ENCODE peak calls at places on chromosomes 4 and X, in nine cellular contexts. One of them, this sample, is unnamed. For H3K4me1, the result is how much of the 10 kb centered on the place peaks cover.

GRCh38 chr4:79042079-79042674 is 102.9 kb upstream of the PAQR3 start:
- DNase-seq in upper lobe of right lung: no peak
- DNase-seq in esophagus squamous epithelium: no peak
- DNase-seq in tibial nerve: no peak
- DNase-seq in mammary epithelial cell: peak
- DNase-seq in heart left ventricle: no peak
- DNase-seq in HCT116: peak
- DNase-seq in CD4-positive, CD25-positive, alpha-beta regulatory T cell: no peak
- DNase-seq in CD8-positive, alpha-beta T cell: no peak
- DNase-seq in this sample: no peak

GRCh38 chr4:84494518-84494917 is 4.6 kb downstream of the NKX6-1 start:
- DNase-seq in CD4-positive, CD25-positive, alpha-beta regulatory T cell: no peak
- DNase-seq in heart left ventricle: no peak
- DNase-seq in HCT116: no peak
- DNase-seq in tibial nerve: no peak
- DNase-seq in CD8-positive, alpha-beta T cell: no peak
- DNase-seq in mammary epithelial cell: no peak
- DNase-seq in esophagus squamous epithelium: no peak
- DNase-seq in upper lobe of right lung: no peak
- DNase-seq in this sample: no peak

GRCh38 chr4:40933272-40934053 is 183.7 kb downstream of the NSUN7 start:
- DNase-seq in esophagus squamous epithelium: no peak
- DNase-seq in CD8-positive, alpha-beta T cell: no peak
- DNase-seq in heart left ventricle: no peak
- DNase-seq in mammary epithelial cell: no peak
- DNase-seq in tibial nerve: peak
- DNase-seq in HCT116: no peak
- DNase-seq in CD4-positive, CD25-positive, alpha-beta regulatory T cell: no peak
- DNase-seq in upper lobe of right lung: no peak
- DNase-seq in this sample: no peak

GRCh38 chr4:80336582-80336981 is 1.1 kb downstream of the CFAP299 start:
- DNase-seq in CD4-positive, CD25-positive, alpha-beta regulatory T cell: no peak
- DNase-seq in upper lobe of right lung: peak
- DNase-seq in tibial nerve: no peak
- DNase-seq in esophagus squamous epithelium: no peak
- DNase-seq in CD8-positive, alpha-beta T cell: no peak
- DNase-seq in HCT116: peak
- DNase-seq in heart left ventricle: no peak
- DNase-seq in mammary epithelial cell: peak
- DNase-seq in this sample: no peak

GRCh38 chr4:24794111-24794860 is 1.1 kb upstream of the SOD3 start:
- DNase-seq in HCT116: no peak
- DNase-seq in heart left ventricle: no peak
- DNase-seq in upper lobe of right lung: no peak
- DNase-seq in mammary epithelial cell: no peak
- DNase-seq in esophagus squamous epithelium: no peak
- DNase-seq in CD4-positive, CD25-positive, alpha-beta regulatory T cell: no peak
- DNase-seq in tibial nerve: no peak
- DNase-seq in CD8-positive, alpha-beta T cell: no peak
- DNase-seq in this sample: peak

GRCh38 chrX:20067709-20068315 is 48.9 kb downstream of the MAP7D2 start:
- DNase-seq in upper lobe of right lung: peak
- DNase-seq in CD8-positive, alpha-beta T cell: no peak
- DNase-seq in esophagus squamous epithelium: peak
- DNase-seq in tibial nerve: peak
- DNase-seq in heart left ventricle: peak
- DNase-seq in HCT116: peak
- DNase-seq in CD4-positive, CD25-positive, alpha-beta regulatory T cell: no peak
- DNase-seq in mammary epithelial cell: peak
- DNase-seq in this sample: peak

GRCh38 chr4:4327652-4328121 is 37.6 kb downstream of the ZBTB49 start:
- DNase-seq in upper lobe of right lung: peak
- DNase-seq in HCT116: no peak
- DNase-seq in CD4-positive, CD25-positive, alpha-beta regulatory T cell: no peak
- DNase-seq in heart left ventricle: peak
- DNase-seq in tibial nerve: no peak
- DNase-seq in CD8-positive, alpha-beta T cell: no peak
- DNase-seq in mammary epithelial cell: no peak
- DNase-seq in esophagus squamous epithelium: no peak
- DNase-seq in this sample: peak

GRCh38 chr4:140764785-140765392 is 8.7 kb upstream of the TBC1D9 start:
- DNase-seq in CD4-positive, CD25-positive, alpha-beta regulatory T cell: no peak
- DNase-seq in tibial nerve: no peak
- DNase-seq in CD8-positive, alpha-beta T cell: no peak
- DNase-seq in esophagus squamous epithelium: no peak
- DNase-seq in upper lobe of right lung: no peak
- DNase-seq in heart left ventricle: no peak
- DNase-seq in HCT116: no peak
- DNase-seq in mammary epithelial cell: peak
- DNase-seq in this sample: no peak

GRCh38 chrX:149539283-149540132 is 1.3 kb upstream of the EOLA1 start:
- DNase-seq in upper lobe of right lung: peak
- DNase-seq in HCT116: peak
- DNase-seq in CD4-positive, CD25-positive, alpha-beta regulatory T cell: peak
- DNase-seq in heart left ventricle: peak
- DNase-seq in tibial nerve: peak
- DNase-seq in CD8-positive, alpha-beta T cell: peak
- DNase-seq in mammary epithelial cell: peak
- DNase-seq in esophagus squamous epithelium: peak
- DNase-seq in this sample: peak

GRCh38 chrX:2696698-2697215 is 5.7 kb downstream of the CD99 start:
- DNase-seq in CD4-positive, CD25-positive, alpha-beta regulatory T cell: no peak
- DNase-seq in mammary epithelial cell: peak
- DNase-seq in upper lobe of right lung: no peak
- DNase-seq in tibial nerve: no peak
- DNase-seq in HCT116: no peak
- DNase-seq in CD8-positive, alpha-beta T cell: peak
- DNase-seq in esophagus squamous epithelium: no peak
- DNase-seq in heart left ventricle: no peak
- DNase-seq in this sample: no peak

GRCh38 chrX:111180750-111181240 is 84.8 kb downstream of the PAK3 start:
- DNase-seq in HCT116: no peak
- DNase-seq in esophagus squamous epithelium: no peak
- DNase-seq in CD4-positive, CD25-positive, alpha-beta regulatory T cell: no peak
- DNase-seq in tibial nerve: no peak
- DNase-seq in upper lobe of right lung: no peak
- DNase-seq in heart left ventricle: no peak
- DNase-seq in mammary epithelial cell: no peak
- DNase-seq in CD8-positive, alpha-beta T cell: no peak
- DNase-seq in this sample: no peak

GRCh38 chr4:19945979-19946380 is 305.7 kb upstream of the SLIT2 start:
- DNase-seq in HCT116: peak
- DNase-seq in mammary epithelial cell: peak
- DNase-seq in esophagus squamous epithelium: no peak
- DNase-seq in CD8-positive, alpha-beta T cell: no peak
- DNase-seq in upper lobe of right lung: no peak
- DNase-seq in heart left ventricle: no peak
- DNase-seq in tibial nerve: no peak
- DNase-seq in CD4-positive, CD25-positive, alpha-beta regulatory T cell: no peak
- DNase-seq in this sample: no peak

GRCh38 chrX:1528186-1528883 is 8.7 kb downstream of the P2RY8 start:
- DNase-seq in HCT116: no peak
- DNase-seq in heart left ventricle: no peak
- DNase-seq in tibial nerve: no peak
- DNase-seq in upper lobe of right lung: peak
- DNase-seq in esophagus squamous epithelium: no peak
- DNase-seq in CD8-positive, alpha-beta T cell: no peak
- DNase-seq in mammary epithelial cell: no peak
- DNase-seq in CD4-positive, CD25-positive, alpha-beta regulatory T cell: no peak
- DNase-seq in this sample: no peak

GRCh38 chrX:1524874-1525582 is 12.0 kb downstream of the P2RY8 start:
- DNase-seq in esophagus squamous epithelium: no peak
- DNase-seq in HCT116: no peak
- DNase-seq in heart left ventricle: no peak
- DNase-seq in upper lobe of right lung: peak
- DNase-seq in mammary epithelial cell: no peak
- DNase-seq in CD4-positive, CD25-positive, alpha-beta regulatory T cell: no peak
- DNase-seq in tibial nerve: no peak
- DNase-seq in CD8-positive, alpha-beta T cell: no peak
- DNase-seq in this sample: no peak

GRCh38 chrX:1527457-1527856 is 9.5 kb downstream of the P2RY8 start:
- DNase-seq in upper lobe of right lung: no peak
- DNase-seq in heart left ventricle: no peak
- DNase-seq in HCT116: no peak
- DNase-seq in mammary epithelial cell: no peak
- DNase-seq in CD4-positive, CD25-positive, alpha-beta regulatory T cell: no peak
- DNase-seq in CD8-positive, alpha-beta T cell: no peak
- DNase-seq in tibial nerve: no peak
- DNase-seq in esophagus squamous epithelium: no peak
- DNase-seq in this sample: no peak

GRCh38 chrX:1525583-1526355 is 11.2 kb downstream of the P2RY8 start:
- DNase-seq in CD8-positive, alpha-beta T cell: no peak
- DNase-seq in esophagus squamous epithelium: no peak
- DNase-seq in HCT116: no peak
- DNase-seq in upper lobe of right lung: no peak
- DNase-seq in tibial nerve: no peak
- DNase-seq in mammary epithelial cell: no peak
- DNase-seq in heart left ventricle: no peak
- DNase-seq in CD4-positive, CD25-positive, alpha-beta regulatory T cell: no peak
- DNase-seq in this sample: no peak

GRCh38 chrX:1526565-1526964 is 10.4 kb downstream of the P2RY8 start:
- DNase-seq in upper lobe of right lung: no peak
- DNase-seq in HCT116: no peak
- DNase-seq in tibial nerve: no peak
- DNase-seq in CD8-positive, alpha-beta T cell: no peak
- DNase-seq in esophagus squamous epithelium: no peak
- DNase-seq in heart left ventricle: no peak
- DNase-seq in CD4-positive, CD25-positive, alpha-beta regulatory T cell: no peak
- DNase-seq in mammary epithelial cell: no peak
- DNase-seq in this sample: no peak
- H3K4me1 ChIP-seq in upper lobe of right lung: under half
- H3K4me1 ChIP-seq in HCT116: under half
- H3K4me1 ChIP-seq in tibial nerve: under half
- H3K4me1 ChIP-seq in CD8-positive, alpha-beta T cell: under half
- H3K4me1 ChIP-seq in esophagus squamous epithelium: under half
- H3K4me1 ChIP-seq in heart left ventricle: under half
- H3K4me1 ChIP-seq in CD4-positive, CD25-positive, alpha-beta regulatory T cell: under half
- H3K4me1 ChIP-seq in mammary epithelial cell: under half
- H3K4me1 ChIP-seq in this sample: under half

GRCh38 chr4:118765399-118765798 is 70.5 kb downstream of the SEC24D start:
- DNase-seq in esophagus squamous epithelium: no peak
- DNase-seq in tibial nerve: no peak
- DNase-seq in CD8-positive, alpha-beta T cell: no peak
- DNase-seq in upper lobe of right lung: no peak
- DNase-seq in mammary epithelial cell: peak
- DNase-seq in HCT116: peak
- DNase-seq in CD4-positive, CD25-positive, alpha-beta regulatory T cell: no peak
- DNase-seq in heart left ventricle: no peak
- DNase-seq in this sample: no peak
- H3K4me1 ChIP-seq in esophagus squamous epithelium: under half
- H3K4me1 ChIP-seq in tibial nerve: under half
- H3K4me1 ChIP-seq in CD8-positive, alpha-beta T cell: under half
- H3K4me1 ChIP-seq in upper lobe of right lung: under half
- H3K4me1 ChIP-seq in mammary epithelial cell: under half
- H3K4me1 ChIP-seq in HCT116: under half
- H3K4me1 ChIP-seq in CD4-positive, CD25-positive, alpha-beta regulatory T cell: under half
- H3K4me1 ChIP-seq in heart left ventricle: under half
- H3K4me1 ChIP-seq in this sample: under half

DNA sequence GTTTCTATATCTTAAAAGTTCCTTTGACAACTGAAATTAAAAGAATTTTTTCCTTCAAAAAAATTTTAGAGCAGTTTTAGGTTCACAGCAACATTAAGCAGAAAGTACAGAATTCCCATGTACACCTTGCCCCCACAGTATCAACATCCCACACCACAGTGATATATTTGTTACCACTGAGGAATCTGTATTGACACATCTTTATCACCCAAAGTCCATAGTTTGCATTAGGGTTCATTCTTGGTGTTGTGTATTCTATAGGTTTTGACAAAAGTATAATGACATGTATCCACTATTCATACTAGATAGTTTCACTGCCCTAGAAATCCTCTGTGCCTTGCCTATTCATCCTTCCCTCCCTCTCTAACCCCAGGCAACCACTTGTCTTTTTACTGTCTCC is 43.7 kb downstream of the FNIP2 start:
- DNase-seq in esophagus squamous epithelium: no peak
- DNase-seq in tibial nerve: no peak
- DNase-seq in CD8-positive, alpha-beta T cell: no peak
- DNase-seq in upper lobe of right lung: no peak
- DNase-seq in mammary epithelial cell: no peak
- DNase-seq in HCT116: no peak
- DNase-seq in CD4-positive, CD25-positive, alpha-beta regulatory T cell: no peak
- DNase-seq in heart left ventricle: no peak
- DNase-seq in this sample: no peak
- H3K4me1 ChIP-seq in esophagus squamous epithelium: under half
- H3K4me1 ChIP-seq in tibial nerve: under half
- H3K4me1 ChIP-seq in CD8-positive, alpha-beta T cell: under half
- H3K4me1 ChIP-seq in upper lobe of right lung: half or more
- H3K4me1 ChIP-seq in mammary epithelial cell: under half
- H3K4me1 ChIP-seq in HCT116: under half
- H3K4me1 ChIP-seq in CD4-positive, CD25-positive, alpha-beta regulatory T cell: under half
- H3K4me1 ChIP-seq in heart left ventricle: under half
- H3K4me1 ChIP-seq in this sample: half or more

GRCh38 chr4:17057035-17057434 is 158.6 kb upstream of the LDB2 start:
- DNase-seq in HCT116: no peak
- DNase-seq in tibial nerve: no peak
- DNase-seq in mammary epithelial cell: no peak
- DNase-seq in heart left ventricle: no peak
- DNase-seq in esophagus squamous epithelium: no peak
- DNase-seq in upper lobe of right lung: no peak
- DNase-seq in CD4-positive, CD25-positive, alpha-beta regulatory T cell: no peak
- DNase-seq in CD8-positive, alpha-beta T cell: no peak
- DNase-seq in this sample: no peak

GRCh38 chr4:17058506-17058905 is 160.1 kb upstream of the LDB2 start:
- DNase-seq in esophagus squamous epithelium: no peak
- DNase-seq in HCT116: no peak
- DNase-seq in tibial nerve: no peak
- DNase-seq in mammary epithelial cell: no peak
- DNase-seq in upper lobe of right lung: no peak
- DNase-seq in CD8-positive, alpha-beta T cell: no peak
- DNase-seq in CD4-positive, CD25-positive, alpha-beta regulatory T cell: no peak
- DNase-seq in heart left ventricle: no peak
- DNase-seq in this sample: no peak

GRCh38 chr4:17060230-17060629 is 161.8 kb upstream of the LDB2 start:
- DNase-seq in CD4-positive, CD25-positive, alpha-beta regulatory T cell: no peak
- DNase-seq in esophagus squamous epithelium: no peak
- DNase-seq in heart left ventricle: no peak
- DNase-seq in mammary epithelial cell: no peak
- DNase-seq in upper lobe of right lung: no peak
- DNase-seq in CD8-positive, alpha-beta T cell: no peak
- DNase-seq in tibial nerve: no peak
- DNase-seq in HCT116: no peak
- DNase-seq in this sample: no peak

GRCh38 chr4:17055788-17056187 is 157.3 kb upstream of the LDB2 start:
- DNase-seq in HCT116: no peak
- DNase-seq in esophagus squamous epithelium: no peak
- DNase-seq in upper lobe of right lung: no peak
- DNase-seq in CD8-positive, alpha-beta T cell: no peak
- DNase-seq in CD4-positive, CD25-positive, alpha-beta regulatory T cell: no peak
- DNase-seq in mammary epithelial cell: no peak
- DNase-seq in tibial nerve: no peak
- DNase-seq in heart left ventricle: no peak
- DNase-seq in this sample: no peak

DNA sequence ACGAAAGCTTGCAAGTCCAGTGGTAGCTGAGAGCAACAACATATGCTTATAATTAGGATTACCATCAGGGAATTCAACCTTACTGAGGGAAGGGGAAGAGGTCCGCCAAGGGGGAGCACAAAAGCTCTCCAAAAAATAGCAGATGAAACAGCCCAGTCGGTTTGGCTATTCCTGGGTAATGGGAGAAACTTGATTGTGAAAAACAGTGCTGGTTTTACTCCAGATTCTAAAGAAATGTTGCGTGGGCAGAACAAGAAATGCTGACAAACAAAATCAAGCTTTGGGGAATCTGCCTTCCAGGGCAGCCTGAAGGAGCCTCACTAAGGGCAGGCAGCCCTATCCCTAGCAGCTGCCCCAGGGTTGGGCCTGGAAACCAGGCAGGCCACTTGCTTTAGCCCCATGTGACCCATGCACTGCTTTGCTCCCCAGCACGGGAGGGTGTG is 160.8 kb upstream of the LDB2 start:
- DNase-seq in CD8-positive, alpha-beta T cell: no peak
- DNase-seq in CD4-positive, CD25-positive, alpha-beta regulatory T cell: no peak
- DNase-seq in esophagus squamous epithelium: no peak
- DNase-seq in mammary epithelial cell: no peak
- DNase-seq in HCT116: no peak
- DNase-seq in heart left ventricle: no peak
- DNase-seq in upper lobe of right lung: no peak
- DNase-seq in tibial nerve: peak
- DNase-seq in this sample: no peak
- H3K4me1 ChIP-seq in CD8-positive, alpha-beta T cell: under half
- H3K4me1 ChIP-seq in CD4-positive, CD25-positive, alpha-beta regulatory T cell: under half
- H3K4me1 ChIP-seq in esophagus squamous epithelium: under half
- H3K4me1 ChIP-seq in mammary epithelial cell: under half
- H3K4me1 ChIP-seq in HCT116: under half
- H3K4me1 ChIP-seq in heart left ventricle: under half
- H3K4me1 ChIP-seq in upper lobe of right lung: under half
- H3K4me1 ChIP-seq in tibial nerve: under half
- H3K4me1 ChIP-seq in this sample: under half

This sample was measured in kidney.